ENCODE peak calls at places on chromosomes 13 and 19, in seven cellular contexts. A, Y, Z, Q, N, B and O are unnamed samples.
A peak's percentile ranks its signal among the peaks of the same experiment; 100 is the strongest.

GRCh38 chr13:101711307-101712025 is 259.0 kb downstream of the ITGBL1 start:
- DNase-seq in Q (no peak), N (no peak), Y (no peak), B (no peak), Z (no peak), A (no peak), O (no peak)

GRCh38 chr13:42363941-42364612 is 92.1 kb downstream of the AKAP11 start:
- DNase-seq in N (no peak), B (no peak), Z (no peak), Q (no peak), A (no peak), Y (no peak), O (no peak)

GRCh38 chr13:21060827-21061076 is 634 bp downstream of the LATS2 start:
- DNase-seq in N (no peak), Z (no peak), Q (peak; percentile 34), B (no peak), Y (peak; percentile 66), A (no peak), O (no peak)

GRCh38 chr13:24269803-24270202 is 39.6 kb upstream of the C1QTNF9 start:
- DNase-seq in A (no peak), B (no peak), Z (no peak), Y (no peak), N (no peak), Q (no peak), O (no peak)

GRCh38 chr13:26951581-26952177 is 191.1 kb upstream of the GPR12 start:
- DNase-seq in B (no peak), N (no peak), A (no peak), Q (no peak), Z (no peak), Y (no peak), O (no peak)

GRCh38 chr19:16506961-16507360 is 10.8 kb downstream of the C19orf44 start:
- DNase-seq in A (no peak), Q (no peak), N (no peak), B (no peak), Z (no peak), Y (no peak), O (no peak)

GRCh38 chr19:30280018-30280417 is 92.2 kb upstream of the ZNF536 start:
- DNase-seq in B (no peak), N (no peak), Y (no peak), Q (no peak), Z (no peak), A (no peak), O (no peak)

GRCh38 chr19:47036233-47036651 is 12.2 kb downstream of the TMEM160 start:
- DNase-seq in A (no peak), B (no peak), N (no peak), Q (no peak), Z (peak; percentile 40), Y (no peak), O (no peak)

GRCh38 chr19:18756896-18757295 is 34.2 kb downstream of the COMP start:
- DNase-seq in B (no peak), Q (no peak), Y (no peak), Z (no peak), N (no peak), A (no peak), O (no peak)

GRCh38 chr13:39603424-39603947 is 493 bp upstream of the LHFPL6 start:
- DNase-seq in Z (no peak), A (no peak), N (no peak), Q (peak; percentile 22), B (no peak), Y (no peak), O (no peak)

GRCh38 chr13:106038752-106039151 is 496.7 kb downstream of the EFNB2 start:
- DNase-seq in Q (no peak), Z (no peak), N (no peak), A (no peak), Y (no peak), B (no peak), O (no peak)

GRCh38 chr19:32781280-32781679 is 61.7 kb downstream of the TDRD12 start:
- DNase-seq in Z (no peak), Y (no peak), Q (no peak), A (no peak), N (no peak), B (no peak), O (no peak)

GRCh38 chr13:112638157-112638750 is 50.3 kb upstream of the TUBGCP3 start:
- DNase-seq in A (no peak), Q (no peak), B (no peak), Z (no peak), Y (no peak), N (no peak), O (peak; percentile 4)

GRCh38 chr19:34501339-34502320 is 20.1 kb downstream of the WTIP start:
- DNase-seq in Y (peak; percentile 95), N (peak; percentile 74), Q (peak; percentile 91), Z (peak; percentile 83), A (peak; percentile 87), B (peak; percentile 93), O (peak; percentile 63)

GRCh38 chr13:22108283-22108897 is 437.5 kb downstream of the FGF9 start:
- DNase-seq in A (no peak), Q (no peak), Z (no peak), N (no peak), B (no peak), Y (no peak), O (no peak)

GRCh38 chr13:73069206-73069815 is 10.5 kb downstream of the KLF5 start:
- DNase-seq in Z (no peak), A (no peak), Y (no peak), Q (no peak), B (no peak), N (no peak), O (no peak)

GRCh38 chr19:4539697-4540581 is at the start of gene LRG1:
- DNase-seq in A (no peak), Y (no peak), Z (no peak), Q (peak; percentile 50), N (no peak), B (no peak), O (no peak)

GRCh38 chr13:88384542-88384941 is 713.4 kb downstream of the SLITRK5 start:
- DNase-seq in N (no peak), A (no peak), B (no peak), Q (no peak), Y (no peak), Z (no peak), O (no peak)
- H3K4me3 ChIP-seq in N (no peak overlapping the region), A (no peak overlapping the region), B (no peak overlapping the region), Q (no peak overlapping the region), Y (no peak overlapping the region), Z (no peak overlapping the region), O (no peak overlapping the region)

DNA sequence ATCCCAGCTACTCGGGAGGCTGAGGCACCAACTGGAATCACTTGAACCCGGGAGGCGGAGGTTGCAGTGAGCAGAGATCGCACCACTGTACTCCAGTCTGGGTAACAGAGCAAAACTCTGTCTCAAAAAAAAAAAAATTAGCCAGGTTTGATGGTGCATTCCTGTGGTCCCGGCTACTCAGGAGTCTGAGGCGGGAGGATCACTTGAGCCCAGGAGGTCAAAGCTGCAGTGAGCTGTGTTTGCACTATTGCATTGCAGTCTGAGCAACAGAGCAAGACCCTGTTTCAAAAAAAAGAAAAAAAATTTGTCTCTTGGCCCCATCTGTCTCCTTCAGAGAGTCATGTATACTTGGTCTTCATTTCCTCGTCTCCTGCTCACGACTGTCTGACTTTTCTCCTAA is 1.6 kb downstream of the CCDC97 start:
- DNase-seq in B (no peak), N (no peak), Q (no peak), A (no peak), Z (no peak), Y (no peak), O (peak; percentile 5)
- H3K4me3 ChIP-seq in B (no peak overlapping the region), N (no peak overlapping the region), Q (no peak overlapping the region), A (no peak overlapping the region), Z (peak overlapping the region; percentile 65), Y (no peak overlapping the region), O (no peak overlapping the region)

DNA sequence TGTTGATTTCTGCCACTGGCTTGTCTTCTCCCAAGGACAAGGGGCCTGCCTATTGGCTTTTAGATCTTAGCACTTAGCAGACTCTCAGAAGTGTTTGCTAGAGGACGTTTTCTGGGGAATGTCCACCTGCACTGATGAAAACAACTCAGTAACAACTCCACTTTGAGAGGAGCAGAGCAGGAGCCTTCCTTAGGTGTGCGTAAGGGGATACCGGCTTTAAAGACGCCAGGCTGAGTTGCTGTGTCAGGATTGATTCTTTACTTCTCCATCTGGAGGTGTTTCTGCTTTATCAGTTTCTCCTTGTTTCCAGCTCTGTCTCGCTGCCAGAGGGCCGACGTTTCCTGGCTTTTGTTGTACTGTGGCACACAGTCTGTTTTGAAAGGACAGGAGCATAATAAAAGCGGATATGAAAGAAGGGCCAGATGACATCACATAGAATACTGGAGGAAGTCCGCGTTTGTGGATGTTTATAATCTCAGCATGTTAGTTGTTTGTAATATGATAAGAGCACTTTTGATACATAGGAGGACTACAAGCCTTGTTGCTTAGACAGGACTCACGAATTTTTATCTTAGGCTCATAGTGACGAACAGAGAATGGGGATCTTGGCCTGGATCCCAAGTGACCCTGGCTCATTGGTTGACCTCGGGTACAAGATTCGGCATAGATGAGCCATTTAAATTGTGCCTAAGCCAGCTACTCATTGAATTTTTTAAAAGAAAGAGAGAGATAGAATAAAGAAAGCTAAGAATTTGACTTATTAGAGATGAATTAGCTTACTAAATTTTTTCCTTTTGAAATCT is 34.6 kb downstream of the COL4A2 start:
- DNase-seq in N (no peak), Q (no peak), Y (peak; percentile 52), A (no peak), Z (no peak), B (no peak), O (peak; percentile 5)
- H3K4me3 ChIP-seq in N (no peak overlapping the region), Q (no peak overlapping the region), Y (no peak overlapping the region), A (peak overlapping the region; percentile 26), Z (no peak overlapping the region), B (no peak overlapping the region), O (peak overlapping the region; percentile 15)

GRCh38 chr13:41054919-41055619 is 6.2 kb upstream of the WBP4 start:
- DNase-seq in N (no peak), Q (no peak), Z (no peak), A (no peak), B (no peak), Y (no peak), O (no peak)

GRCh38 chr13:41058229-41059070 is 2.9 kb upstream of the WBP4 start:
- DNase-seq in B (no peak), Z (peak; percentile 49), A (no peak), Q (no peak), N (no peak), Y (peak; percentile 14), O (no peak)

GRCh38 chr13:41056194-41056593 is 5.1 kb upstream of the WBP4 start:
- DNase-seq in Z (no peak), N (no peak), Q (no peak), B (no peak), A (no peak), Y (no peak), O (no peak)

GRCh38 chr13:41059466-41059865 is 1.8 kb upstream of the WBP4 start:
- DNase-seq in N (no peak), B (no peak), Q (no peak), A (no peak), Y (no peak), Z (no peak), O (no peak)

DNA sequence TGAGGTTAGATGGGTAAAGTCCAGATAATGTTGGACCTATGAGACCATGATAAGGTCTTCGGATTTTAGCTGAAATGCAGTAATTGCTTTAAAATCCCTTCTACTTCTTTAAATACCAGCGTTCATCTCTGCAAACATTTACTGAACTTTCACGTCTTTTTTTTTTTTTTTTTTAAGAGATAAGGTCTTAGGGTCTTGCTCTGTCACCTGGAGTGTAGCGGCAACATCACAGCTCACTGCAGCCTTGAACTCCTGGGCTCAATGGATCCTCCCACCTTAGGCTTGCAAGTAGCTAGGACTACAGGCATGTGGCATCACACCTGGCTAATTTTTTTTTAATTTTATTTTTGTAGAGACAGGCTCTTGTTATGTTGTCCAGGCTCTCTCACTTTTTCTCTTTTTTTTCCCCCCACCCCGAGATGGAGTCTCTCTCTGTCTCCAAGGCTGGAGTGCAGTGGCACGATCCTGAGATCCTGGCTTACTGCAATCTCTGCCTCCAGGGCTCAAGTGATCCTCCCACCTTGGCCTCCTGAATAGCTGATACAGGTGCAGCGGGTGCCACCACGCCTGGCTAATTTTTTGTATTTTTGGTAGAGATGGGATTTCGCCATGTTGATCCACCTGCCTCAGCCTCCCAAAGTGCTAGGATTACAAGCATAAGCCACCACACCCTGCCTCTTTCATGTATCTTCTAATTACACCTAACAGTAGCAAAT is 4.2 kb upstream of the WBP4 start:
- DNase-seq in A (no peak), N (no peak), B (no peak), Q (no peak), Z (no peak), Y (no peak), O (no peak)
- H3K4me3 ChIP-seq in A (no peak overlapping the region), N (no peak overlapping the region), B (no peak overlapping the region), Q (no peak overlapping the region), Z (peak overlapping the region; percentile 5), Y (no peak overlapping the region), O (no peak overlapping the region)